ENCODE peak calls at places on chromosomes 1 and 21, in seven cellular contexts. One of them, this sample, is unnamed.

GRCh38 chr1:115330480-115331013 is 7.5 kb downstream of the NGF start:
- DNase-seq in kidney epithelial cell: peak; percentile 64
- DNase-seq in cardiac muscle cell: no peak
- DNase-seq in GM12878: no peak
- DNase-seq in tibial nerve: peak; percentile 51
- DNase-seq in pancreas: no peak
- DNase-seq in astrocyte: peak; percentile 89
- DNase-seq in this sample: no peak

GRCh38 chr1:222880586-222880985 is 65.7 kb downstream of the DISP1 start:
- DNase-seq in kidney epithelial cell: peak; percentile 50
- DNase-seq in cardiac muscle cell: no peak
- DNase-seq in GM12878: no peak
- DNase-seq in tibial nerve: no peak
- DNase-seq in pancreas: no peak
- DNase-seq in astrocyte: peak; percentile 77
- DNase-seq in this sample: no peak

GRCh38 chr1:84365225-84366221 is 32.8 kb upstream of the DNASE2B start:
- DNase-seq in kidney epithelial cell: peak; percentile 87
- DNase-seq in cardiac muscle cell: no peak
- DNase-seq in GM12878: no peak
- DNase-seq in tibial nerve: no peak
- DNase-seq in pancreas: peak; percentile 22
- DNase-seq in astrocyte: peak; percentile 99
- DNase-seq in this sample: peak; percentile 76

GRCh38 chr21:14120091-14120734 is 90.5 kb downstream of the LIPI start:
- DNase-seq in kidney epithelial cell: no peak
- DNase-seq in cardiac muscle cell: peak; percentile 52
- DNase-seq in GM12878: peak; percentile 23
- DNase-seq in tibial nerve: peak; percentile 13
- DNase-seq in pancreas: peak; percentile 29
- DNase-seq in astrocyte: no peak
- DNase-seq in this sample: no peak

GRCh38 chr1:66945316-66945715 is 20.5 kb downstream of the MIER1 start:
- DNase-seq in kidney epithelial cell: no peak
- DNase-seq in cardiac muscle cell: no peak
- DNase-seq in GM12878: no peak
- DNase-seq in tibial nerve: no peak
- DNase-seq in pancreas: no peak
- DNase-seq in astrocyte: no peak
- DNase-seq in this sample: no peak

GRCh38 chr21:29443398-29444010 is 144.8 kb downstream of the BACH1 start:
- DNase-seq in kidney epithelial cell: no peak
- DNase-seq in cardiac muscle cell: no peak
- DNase-seq in GM12878: no peak
- DNase-seq in tibial nerve: no peak
- DNase-seq in pancreas: no peak
- DNase-seq in astrocyte: peak; percentile 27
- DNase-seq in this sample: no peak

GRCh38 chr1:53834776-53835175 is 3.3 kb downstream of the NDC1 start:
- DNase-seq in kidney epithelial cell: no peak
- DNase-seq in cardiac muscle cell: no peak
- DNase-seq in GM12878: no peak
- DNase-seq in tibial nerve: no peak
- DNase-seq in pancreas: no peak
- DNase-seq in astrocyte: no peak
- DNase-seq in this sample: no peak

GRCh38 chr21:44742418-44743153 is 31.2 kb upstream of the TSPEAR start:
- DNase-seq in kidney epithelial cell: no peak
- DNase-seq in cardiac muscle cell: no peak
- DNase-seq in GM12878: no peak
- DNase-seq in tibial nerve: no peak
- DNase-seq in pancreas: no peak
- DNase-seq in astrocyte: no peak
- DNase-seq in this sample: no peak

GRCh38 chr1:37755290-37755689 is 9.6 kb downstream of the EPHA10 start:
- DNase-seq in kidney epithelial cell: peak; percentile 5
- DNase-seq in cardiac muscle cell: no peak
- DNase-seq in GM12878: no peak
- DNase-seq in tibial nerve: no peak
- DNase-seq in pancreas: no peak
- DNase-seq in astrocyte: no peak
- DNase-seq in this sample: no peak

GRCh38 chr1:15833069-15833679 is 14.3 kb upstream of the SPEN start:
- DNase-seq in kidney epithelial cell: no peak
- DNase-seq in cardiac muscle cell: no peak
- DNase-seq in GM12878: no peak
- DNase-seq in tibial nerve: peak; percentile 40
- DNase-seq in pancreas: peak; percentile 42
- DNase-seq in astrocyte: no peak
- DNase-seq in this sample: peak; percentile 49

GRCh38 chr21:15071012-15071411 is 6.2 kb upstream of the NRIP1 start:
- DNase-seq in kidney epithelial cell: no peak
- DNase-seq in cardiac muscle cell: no peak
- DNase-seq in GM12878: no peak
- DNase-seq in tibial nerve: no peak
- DNase-seq in pancreas: no peak
- DNase-seq in astrocyte: no peak
- DNase-seq in this sample: no peak

GRCh38 chr1:31714442-31715096 is 10.8 kb upstream of the COL16A1 start:
- DNase-seq in kidney epithelial cell: no peak
- DNase-seq in cardiac muscle cell: peak; percentile 81
- DNase-seq in GM12878: no peak
- DNase-seq in tibial nerve: peak; percentile 57
- DNase-seq in pancreas: peak; percentile 28
- DNase-seq in astrocyte: peak; percentile 60
- DNase-seq in this sample: no peak

GRCh38 chr1:111604931-111605330 is 14.7 kb upstream of the RAP1A start:
- DNase-seq in kidney epithelial cell: peak; percentile 74
- DNase-seq in cardiac muscle cell: no peak
- DNase-seq in GM12878: no peak
- DNase-seq in tibial nerve: no peak
- DNase-seq in pancreas: no peak
- DNase-seq in astrocyte: peak; percentile 92
- DNase-seq in this sample: no peak

GRCh38 chr1:172107261-172107820 is 266.0 kb downstream of the DNM3 start:
- DNase-seq in kidney epithelial cell: no peak
- DNase-seq in cardiac muscle cell: no peak
- DNase-seq in GM12878: no peak
- DNase-seq in tibial nerve: no peak
- DNase-seq in pancreas: no peak
- DNase-seq in astrocyte: no peak
- DNase-seq in this sample: no peak

GRCh38 chr1:17089496-17089895 is 29.8 kb downstream of the PADI2 start:
- DNase-seq in kidney epithelial cell: no peak
- DNase-seq in cardiac muscle cell: no peak
- DNase-seq in GM12878: no peak
- DNase-seq in tibial nerve: peak; percentile 12
- DNase-seq in pancreas: no peak
- DNase-seq in astrocyte: no peak
- DNase-seq in this sample: no peak

GRCh38 chr1:20484526-20485462 is 1.2 kb downstream of the CAMK2N1 start:
- DNase-seq in kidney epithelial cell: no peak
- DNase-seq in cardiac muscle cell: no peak
- DNase-seq in GM12878: no peak
- DNase-seq in tibial nerve: no peak
- DNase-seq in pancreas: no peak
- DNase-seq in astrocyte: no peak
- DNase-seq in this sample: no peak

GRCh38 chr1:2192031-2192995 is 2.3 kb downstream of the FAAP20 start:
- DNase-seq in kidney epithelial cell: no peak
- DNase-seq in cardiac muscle cell: no peak
- DNase-seq in GM12878: no peak
- DNase-seq in tibial nerve: peak; percentile 56
- DNase-seq in pancreas: no peak
- DNase-seq in astrocyte: peak; percentile 85
- DNase-seq in this sample: no peak

GRCh38 chr1:211258756-211259595 is at the start of gene RCOR3:
- DNase-seq in kidney epithelial cell: no peak
- DNase-seq in cardiac muscle cell: peak; percentile 96
- DNase-seq in GM12878: peak; percentile 51
- DNase-seq in tibial nerve: peak; percentile 88
- DNase-seq in pancreas: peak; percentile 93
- DNase-seq in astrocyte: peak; percentile 80
- DNase-seq in this sample: peak; percentile 96
- TF ChIP-seq CTCF in kidney epithelial cell: peak; percentile 68
- TF ChIP-seq CTCF in cardiac muscle cell: peak; percentile 59
- TF ChIP-seq CTCF in GM12878: peak; percentile 70
- TF ChIP-seq CTCF in tibial nerve: peak; percentile 71
- TF ChIP-seq CTCF in pancreas: peak; percentile 22
- TF ChIP-seq CTCF in astrocyte: peak; percentile 27
- TF ChIP-seq CTCF in this sample: peak; percentile 80

DNA sequence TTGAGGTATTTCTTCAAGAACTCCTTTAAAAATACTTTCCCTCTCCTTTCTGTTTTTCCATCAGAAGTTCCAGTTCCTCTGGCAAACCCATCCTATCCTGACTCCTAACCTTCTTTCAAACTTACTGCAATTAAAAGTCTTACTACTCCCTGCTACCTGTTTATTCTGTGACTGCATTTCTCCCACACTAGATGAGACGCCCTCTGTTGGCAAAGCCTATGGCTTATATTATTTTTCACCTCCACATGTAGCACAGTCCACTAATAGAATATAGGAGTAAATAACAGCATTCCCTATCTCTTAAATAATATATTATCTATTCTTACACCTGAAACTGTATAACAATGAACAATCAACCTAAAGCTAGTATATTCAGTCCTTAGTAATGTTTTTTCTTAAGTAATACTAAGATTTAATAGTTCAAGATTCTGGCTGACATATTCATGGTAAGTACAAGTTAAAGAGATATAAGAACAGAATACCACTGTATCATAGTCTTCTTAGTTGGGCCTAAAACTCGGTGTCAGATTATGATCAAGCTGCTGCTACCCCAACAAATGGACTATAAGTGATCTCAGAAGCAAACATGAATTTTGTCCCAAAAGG is 54.8 kb downstream of the RAB3GAP2 start:
- DNase-seq in kidney epithelial cell: no peak
- DNase-seq in cardiac muscle cell: peak; percentile 18
- DNase-seq in GM12878: no peak
- DNase-seq in tibial nerve: no peak
- DNase-seq in pancreas: no peak
- DNase-seq in astrocyte: no peak
- DNase-seq in this sample: peak; percentile 44
- TF ChIP-seq CTCF in kidney epithelial cell: peak; percentile 32
- TF ChIP-seq CTCF in cardiac muscle cell: peak; percentile 42
- TF ChIP-seq CTCF in GM12878: peak; percentile 45
- TF ChIP-seq CTCF in tibial nerve: peak; percentile 24
- TF ChIP-seq CTCF in pancreas: no peak
- TF ChIP-seq CTCF in astrocyte: peak; percentile 19
- TF ChIP-seq CTCF in this sample: no peak

GRCh38 chr1:24385160-24385939 is 28.2 kb downstream of the STPG1 start:
- DNase-seq in kidney epithelial cell: no peak
- DNase-seq in cardiac muscle cell: peak; percentile 20
- DNase-seq in GM12878: no peak
- DNase-seq in tibial nerve: no peak
- DNase-seq in pancreas: no peak
- DNase-seq in astrocyte: peak; percentile 68
- DNase-seq in this sample: no peak
- TF ChIP-seq CTCF in kidney epithelial cell: peak; percentile 66
- TF ChIP-seq CTCF in cardiac muscle cell: peak; percentile 46
- TF ChIP-seq CTCF in GM12878: peak; percentile 48
- TF ChIP-seq CTCF in tibial nerve: peak; percentile 13
- TF ChIP-seq CTCF in pancreas: no peak
- TF ChIP-seq CTCF in astrocyte: peak; percentile 47
- TF ChIP-seq CTCF in this sample: no peak

GRCh38 chr21:46324390-46325072 is 575 bp downstream of the PCNT start:
- DNase-seq in kidney epithelial cell: no peak
- DNase-seq in cardiac muscle cell: peak; percentile 90
- DNase-seq in GM12878: no peak
- DNase-seq in tibial nerve: peak; percentile 76
- DNase-seq in pancreas: peak; percentile 89
- DNase-seq in astrocyte: peak; percentile 41
- DNase-seq in this sample: peak; percentile 87

GRCh38 chr21:46323227-46323709 is 402 bp downstream of the C21orf58 start:
- DNase-seq in kidney epithelial cell: no peak
- DNase-seq in cardiac muscle cell: peak; percentile 28
- DNase-seq in GM12878: no peak
- DNase-seq in tibial nerve: no peak
- DNase-seq in pancreas: no peak
- DNase-seq in astrocyte: no peak
- DNase-seq in this sample: no peak

GRCh38 chr21:46326110-46326703 is 2.3 kb downstream of the PCNT start:
- DNase-seq in kidney epithelial cell: no peak
- DNase-seq in cardiac muscle cell: no peak
- DNase-seq in GM12878: no peak
- DNase-seq in tibial nerve: no peak
- DNase-seq in pancreas: no peak
- DNase-seq in astrocyte: no peak
- DNase-seq in this sample: no peak

GRCh38 chr21:46323710-46324389 is at the start of the genes C21orf58 and PCNT:
- DNase-seq in kidney epithelial cell: peak; percentile 89
- DNase-seq in cardiac muscle cell: peak; percentile 98
- DNase-seq in GM12878: peak; percentile 89
- DNase-seq in tibial nerve: peak; percentile 93
- DNase-seq in pancreas: peak; percentile 99
- DNase-seq in astrocyte: peak; percentile 92
- DNase-seq in this sample: peak; percentile 95

DNA sequence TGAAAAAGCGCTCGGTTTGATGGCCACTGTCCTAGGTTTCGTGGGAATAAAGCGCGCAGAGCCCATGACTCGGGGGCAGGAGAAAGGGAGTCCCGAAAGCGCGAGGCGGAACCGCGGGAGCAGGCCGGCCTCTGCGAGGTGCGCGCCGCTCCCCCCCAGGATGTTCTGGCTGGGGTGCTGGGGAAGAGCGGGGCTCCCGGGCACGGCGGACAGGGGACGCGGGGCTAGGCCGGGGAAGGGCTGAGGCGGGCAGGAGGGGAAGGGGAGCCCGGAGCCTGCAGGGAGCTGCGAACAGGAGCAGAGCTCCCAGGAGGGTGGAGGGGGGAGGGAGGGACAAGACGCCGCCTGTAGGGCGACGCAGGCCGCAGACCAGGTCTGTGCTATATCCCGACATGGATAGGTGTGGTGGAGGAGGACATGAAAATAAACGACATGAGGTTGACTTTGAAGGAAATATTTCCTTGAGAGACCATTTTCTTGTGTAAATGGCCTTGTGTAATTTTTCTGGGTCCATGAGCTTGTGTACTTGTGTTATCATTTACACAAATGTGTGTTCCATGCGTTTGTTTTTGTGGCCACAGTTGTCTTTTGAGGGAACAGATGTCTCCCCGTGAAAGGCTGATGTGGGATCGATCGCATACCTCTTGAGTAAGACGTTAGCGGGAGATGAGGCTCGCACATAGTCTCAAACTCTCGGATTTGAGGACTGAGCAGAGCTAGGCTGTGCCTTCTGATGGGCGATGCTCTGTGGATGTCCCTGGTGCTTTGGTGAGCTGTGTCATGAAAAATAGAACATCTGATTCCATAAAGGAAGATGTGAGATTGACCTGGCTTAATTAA is 1.3 kb downstream of the PCNT start:
- DNase-seq in kidney epithelial cell: no peak
- DNase-seq in cardiac muscle cell: peak; percentile 76
- DNase-seq in GM12878: no peak
- DNase-seq in tibial nerve: no peak
- DNase-seq in pancreas: peak; percentile 48
- DNase-seq in astrocyte: peak; percentile 28
- DNase-seq in this sample: peak; percentile 45
- TF ChIP-seq CTCF in kidney epithelial cell: peak; percentile 63
- TF ChIP-seq CTCF in cardiac muscle cell: peak; percentile 26
- TF ChIP-seq CTCF in GM12878: peak; percentile 31
- TF ChIP-seq CTCF in tibial nerve: no peak
- TF ChIP-seq CTCF in pancreas: no peak
- TF ChIP-seq CTCF in astrocyte: no peak
- TF ChIP-seq CTCF in this sample: no peak

GRCh38 chr1:92797297-92797696 is 12.4 kb upstream of the EVI5 start:
- DNase-seq in kidney epithelial cell: no peak
- DNase-seq in cardiac muscle cell: no peak
- DNase-seq in GM12878: no peak
- DNase-seq in tibial nerve: no peak
- DNase-seq in pancreas: no peak
- DNase-seq in astrocyte: peak; percentile 34
- DNase-seq in this sample: no peak
- TF ChIP-seq CTCF in kidney epithelial cell: no peak
- TF ChIP-seq CTCF in cardiac muscle cell: no peak
- TF ChIP-seq CTCF in GM12878: no peak
- TF ChIP-seq CTCF in tibial nerve: no peak
- TF ChIP-seq CTCF in pancreas: no peak
- TF ChIP-seq CTCF in astrocyte: no peak
- TF ChIP-seq CTCF in this sample: no peak

This sample was measured in Calu3.